ENCODE peak calls at places on chromosomes 12 and 14, in seven cellular contexts. A is HepG2, H is GM12891, Q is SK-N-SH, Y is GM12878, S is H1, F is K562. P is an unnamed sample.

GRCh38 chr12:45726594-45727300 is 2.8 kb upstream of the ARID2 start:
- DNase-seq in H (no peak), Q (peak), Y (no peak), S (peak), F (peak), A (peak), P (no peak)

GRCh38 chr12:108635201-108635996 is 1.7 kb upstream of the SELPLG start:
- DNase-seq in H (peak), S (no peak), F (no peak), A (no peak), Q (no peak), Y (peak), P (peak)

GRCh38 chr12:115341442-115341841 is 657.5 kb upstream of the TBX3 start:
- DNase-seq in H (no peak), F (no peak), Q (no peak), Y (no peak), S (no peak), A (no peak), P (no peak)

GRCh38 chr12:106287364-106287763 is 15.2 kb upstream of the TCP11L2 start:
- DNase-seq in Q (no peak), H (no peak), F (no peak), S (no peak), A (no peak), Y (no peak), P (no peak)

GRCh38 chr12:116455540-116456306 is 103.5 kb upstream of the MAP1LC3B2 start:
- DNase-seq in H (no peak), Q (peak), S (no peak), F (peak), Y (no peak), A (no peak), P (no peak)

GRCh38 chr14:54614296-54614695 is 47.4 kb downstream of the SAMD4A start:
- DNase-seq in H (no peak), Y (no peak), A (no peak), Q (no peak), S (no peak), F (no peak), P (no peak)

GRCh38 chr12:109581334-109581691 is 7.7 kb downstream of the MVK start:
- DNase-seq in H (no peak), Q (no peak), Y (no peak), F (no peak), A (no peak), S (no peak), P (no peak)

GRCh38 chr12:67026847-67027246 is 242.3 kb upstream of the CAND1 start:
- DNase-seq in Q (no peak), A (no peak), F (no peak), S (no peak), H (no peak), Y (no peak), P (no peak)

GRCh38 chr14:50678163-50678562 is 10.1 kb upstream of the SAV1 start:
- DNase-seq in Q (no peak), F (no peak), A (no peak), S (no peak), Y (no peak), H (no peak), P (no peak)

GRCh38 chr14:32397871-32398640 is 69.0 kb downstream of the AKAP6 start:
- DNase-seq in Q (no peak), A (no peak), S (no peak), H (no peak), F (no peak), Y (no peak), P (no peak)

GRCh38 chr12:84697141-84697540 is 215.5 kb downstream of the SLC6A15 start:
- DNase-seq in A (no peak), F (no peak), H (no peak), S (no peak), Q (no peak), Y (no peak), P (no peak)

GRCh38 chr12:94604299-94604698 is 46.1 kb downstream of the TMCC3 start:
- DNase-seq in Y (no peak), F (no peak), H (no peak), A (no peak), Q (no peak), S (no peak), P (no peak)

GRCh38 chr12:95834572-95834971 is 24.2 kb upstream of the SNRPF start:
- DNase-seq in F (no peak), Q (no peak), A (no peak), Y (no peak), S (no peak), H (no peak), P (no peak)

GRCh38 chr12:95830335-95831089 is 28.2 kb upstream of the SNRPF start:
- DNase-seq in A (no peak), Y (no peak), Q (no peak), H (no peak), F (no peak), S (no peak), P (no peak)

DNA sequence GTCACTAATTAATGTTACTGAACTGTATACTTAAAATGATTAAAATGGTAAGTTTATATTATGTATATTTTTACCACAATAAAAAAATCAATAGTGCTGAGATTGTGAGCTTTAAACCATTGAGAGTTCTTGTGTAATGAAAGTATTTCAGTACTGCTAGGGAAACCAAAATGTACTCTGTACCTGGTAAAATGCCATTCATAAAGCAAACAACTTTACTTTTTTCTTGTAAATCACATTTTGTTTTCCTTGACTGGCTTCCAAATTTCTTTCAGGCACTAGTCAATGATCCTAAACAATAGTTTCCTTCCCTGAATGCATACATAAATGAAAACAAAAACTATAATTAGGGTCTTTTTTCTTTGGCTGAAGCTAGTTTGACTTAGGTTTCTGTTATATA is 29.4 kb upstream of the SNRPF start:
- DNase-seq in Q (no peak), Y (no peak), A (peak), F (no peak), S (no peak), H (no peak), P (no peak)
- TF ChIP-seq POLR2AphosphoS5 in Q (no peak), Y (no peak), A (no peak), F (no peak), S (no peak), H (no peak), P (no peak)

DNA sequence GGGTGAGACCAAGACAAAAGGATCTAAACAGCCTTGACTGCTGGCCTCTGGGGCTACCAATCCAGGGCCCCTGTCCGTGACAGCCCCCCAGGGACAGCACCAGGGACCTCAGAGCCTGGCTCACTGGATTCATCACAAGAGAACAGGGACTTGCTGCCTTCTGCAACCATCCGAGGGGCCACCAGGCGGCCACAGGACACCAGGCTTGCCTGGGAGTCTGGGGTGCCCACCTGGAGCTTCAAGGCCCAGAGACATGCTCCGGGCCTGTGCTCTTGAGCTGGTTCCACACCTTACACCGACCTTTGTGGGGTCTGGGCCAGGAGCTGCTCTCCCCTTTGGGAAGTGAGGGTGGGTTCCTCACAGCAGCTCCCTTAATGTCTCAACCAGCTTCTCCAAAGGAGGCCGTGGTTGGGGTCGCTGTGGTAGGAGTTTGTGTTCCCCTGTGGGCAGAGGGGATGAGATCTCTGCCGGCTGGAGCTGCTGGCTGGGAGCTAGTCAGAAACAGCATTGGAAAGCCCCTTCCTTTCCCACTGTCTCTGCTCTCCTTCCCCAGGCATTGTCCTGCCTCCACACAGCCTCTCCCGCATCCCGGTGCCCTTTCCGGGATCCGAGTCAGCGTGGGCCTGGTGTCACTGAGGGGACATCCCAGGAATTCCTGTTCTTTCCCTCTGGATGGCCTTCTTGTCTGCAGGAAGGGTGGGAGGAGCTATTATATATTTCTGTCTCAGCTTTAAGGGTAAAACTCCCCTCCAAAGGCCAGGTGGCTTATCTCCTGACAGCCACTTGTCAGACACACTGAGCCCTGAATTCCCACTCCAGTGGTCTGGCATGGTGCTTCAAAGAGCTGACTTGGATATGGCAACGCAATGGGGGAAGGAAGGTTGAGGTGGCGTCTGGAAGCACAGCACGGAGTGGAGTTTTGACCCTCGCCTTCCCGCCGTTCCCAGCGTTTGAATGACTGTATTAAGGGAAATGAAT is 5.1 kb upstream of the PAPLN start:
- DNase-seq in Y (no peak), H (no peak), F (peak), A (peak), S (peak), Q (peak), P (no peak)
- TF ChIP-seq TAF1 in Y (no peak), H (no peak), F (no peak), A (no peak), S (no peak), Q (no peak), P (no peak)

GRCh38 chr14:96267336-96267735 is 11.3 kb downstream of the BDKRB1 start:
- DNase-seq in Y (no peak), A (no peak), F (no peak), H (no peak), S (no peak), Q (peak), P (no peak)
- TF ChIP-seq POLR2AphosphoS5 in Y (no peak), A (no peak), F (no peak), H (no peak), S (no peak), Q (peak), P (no peak)

GRCh38 chr14:92540472-92541048 is 27.0 kb downstream of the RIN3 start:
- DNase-seq in Y (no peak), Q (peak), S (no peak), F (no peak), H (no peak), A (no peak), P (no peak)
- TF ChIP-seq TAF1 in Y (no peak), Q (peak), S (no peak), F (no peak), H (no peak), A (no peak), P (no peak)

GRCh38 chr14:104148433-104149277 is 10.3 kb downstream of the KIF26A start:
- DNase-seq in Q (no peak), S (peak), F (no peak), A (no peak), H (no peak), Y (no peak), P (no peak)

GRCh38 chr14:104150201-104151027 is 12.0 kb downstream of the KIF26A start:
- DNase-seq in F (peak), H (no peak), A (no peak), S (no peak), Y (no peak), Q (peak), P (no peak)

GRCh38 chr14:104151028-104151385 is 12.6 kb downstream of the KIF26A start:
- DNase-seq in H (no peak), F (no peak), Y (no peak), Q (no peak), S (no peak), A (no peak), P (no peak)

GRCh38 chr14:104149278-104149595 is 10.8 kb downstream of the KIF26A start:
- DNase-seq in A (no peak), H (no peak), F (no peak), S (no peak), Y (no peak), Q (no peak), P (no peak)

GRCh38 chr14:104149617-104150141 is 11.3 kb downstream of the KIF26A start:
- DNase-seq in S (peak), H (no peak), F (no peak), A (no peak), Q (peak), Y (no peak), P (no peak)
- TF ChIP-seq POLR2AphosphoS5 in S (no peak), H (no peak), F (no peak), A (no peak), Q (no peak), Y (no peak), P (no peak)

DNA sequence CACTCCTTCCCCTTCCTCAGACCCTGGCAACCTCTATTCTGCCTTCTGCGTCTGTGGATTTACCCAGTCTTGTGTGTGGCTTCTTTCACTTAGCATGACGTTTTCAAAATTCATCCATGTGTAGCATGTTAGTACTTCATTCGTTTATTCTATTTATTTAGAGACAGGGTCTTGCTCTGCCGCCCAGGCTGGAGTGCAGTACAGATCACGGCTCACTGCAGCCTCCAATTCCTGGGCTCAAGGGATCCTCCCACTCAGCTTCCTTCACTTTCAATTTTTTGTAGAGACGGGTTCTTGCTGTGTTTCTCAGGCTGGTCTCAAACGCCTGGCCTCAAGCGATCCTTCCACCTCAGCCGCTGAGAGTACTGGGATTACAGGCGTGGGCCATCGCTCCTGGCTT is 37.0 kb downstream of the B4GALNT3 start:
- DNase-seq in A (no peak), Y (no peak), Q (no peak), S (no peak), F (no peak), H (no peak), P (no peak)
- TF ChIP-seq TAF1 in A (no peak), Y (no peak), Q (no peak), S (no peak), F (no peak), H (no peak), P (no peak)

DNA sequence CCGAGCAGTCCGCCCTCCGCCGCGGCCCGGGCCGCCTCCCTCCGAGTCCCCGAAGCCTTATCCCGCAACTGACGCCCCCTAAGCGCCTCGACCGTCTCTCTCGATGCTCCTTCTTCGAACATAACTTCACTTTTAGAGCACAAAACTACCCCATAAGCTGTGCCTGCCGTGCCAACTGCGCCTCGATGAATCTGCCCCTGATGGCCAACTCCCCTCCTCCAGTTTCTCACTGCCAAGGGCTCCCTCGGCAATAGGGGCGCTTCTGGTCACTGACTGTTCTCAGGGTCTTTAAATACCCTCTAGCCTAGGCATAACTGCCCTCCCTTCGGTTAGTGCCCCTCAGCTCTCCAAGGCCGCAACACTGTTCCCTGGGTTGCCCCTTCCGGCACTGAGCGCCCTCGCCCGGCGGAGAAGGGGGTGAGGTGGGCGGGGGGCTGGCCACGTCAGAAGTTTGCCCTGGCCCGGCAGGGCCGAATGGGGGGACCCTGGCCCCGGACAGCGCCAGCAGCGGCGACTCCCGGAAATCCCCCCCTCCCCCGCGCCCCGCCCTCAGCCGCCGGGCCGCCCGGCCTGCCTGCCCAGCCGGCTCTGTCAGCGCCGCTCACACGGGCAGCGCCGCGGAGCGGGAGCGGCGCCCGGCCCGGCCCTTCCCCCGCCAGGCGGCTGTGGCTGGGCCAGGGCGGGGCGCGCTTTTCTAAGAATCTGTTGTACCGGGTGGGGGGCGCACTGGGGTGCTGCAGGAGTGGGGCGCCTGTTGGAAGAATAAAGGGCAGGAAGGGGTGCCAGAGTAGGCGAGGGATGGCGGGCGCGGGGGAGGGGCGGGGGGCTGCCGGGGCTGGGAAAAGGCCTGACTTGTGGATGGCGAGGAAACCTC is 10.6 kb downstream of the RARG start:
- DNase-seq in H (peak), Q (peak), A (peak), Y (no peak), F (peak), S (peak), P (peak)
- TF ChIP-seq POLR2AphosphoS5 in H (peak), Q (peak), A (peak), Y (peak), F (peak), S (peak), P (no peak)

DNA sequence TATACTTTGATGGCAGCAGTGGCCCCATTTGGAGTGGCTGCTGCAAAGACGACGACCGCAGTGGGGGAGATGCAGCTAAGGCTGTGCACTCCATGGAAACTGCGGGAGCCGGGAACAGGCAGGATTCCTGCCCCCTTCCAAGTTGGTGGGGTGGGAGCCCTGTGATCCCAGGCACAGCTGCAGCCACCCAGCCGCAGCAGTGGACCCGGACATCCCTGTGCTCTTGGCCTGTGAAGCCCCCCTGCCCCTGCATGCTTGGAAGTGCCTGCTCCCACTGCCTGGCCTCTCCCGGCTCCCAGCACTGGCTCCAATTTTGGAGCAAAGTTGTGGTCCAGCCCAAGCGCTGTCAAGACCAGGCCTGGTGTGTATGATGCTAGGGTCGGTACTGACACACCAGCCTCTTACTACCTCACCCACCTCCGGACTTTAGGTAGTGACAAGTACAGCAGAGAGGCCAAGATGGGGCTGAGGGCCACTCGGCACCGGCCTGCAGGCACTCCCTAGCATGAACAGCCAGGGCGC is 502.8 kb upstream of the RPL10L start:
- DNase-seq in A (no peak), Y (no peak), F (no peak), S (no peak), Q (no peak), H (no peak), P (no peak)
- TF ChIP-seq TAF1 in A (no peak), Y (no peak), F (no peak), S (no peak), Q (no peak), H (no peak), P (no peak)